ENCODE peak calls at places on chromosomes 6 and 20, in seven cellular contexts. E, F, M, T, Z, S and N are unnamed samples.

GRCh38 chr6:20215310-20215709 is 3.0 kb upstream of the MBOAT1 start:
- DNase-seq in E (no peak), F (no peak), M (no peak), T (no peak), Z (no peak), S (no peak), N (no peak)

GRCh38 chr20:32807706-32808105 is 12.0 kb upstream of the MAPRE1 start:
- DNase-seq in E (no peak), F (no peak), M (no peak), T (no peak), Z (no peak), S (no peak), N (no peak)

GRCh38 chr6:2791124-2792050 is 26.2 kb downstream of the WRNIP1 start:
- DNase-seq in E (peak), F (peak), M (peak), T (no peak), Z (peak), S (peak), N (peak)

GRCh38 chr6:19812512-19813119 is 24.6 kb upstream of the ID4 start:
- DNase-seq in E (peak), F (no peak), M (no peak), T (no peak), Z (peak), S (no peak), N (no peak)

GRCh38 chr20:54173653-54174451 is at the start of gene CYP24A1:
- DNase-seq in E (no peak), F (no peak), M (no peak), T (no peak), Z (peak), S (peak), N (no peak)

GRCh38 chr6:6861346-6861745 is 246.4 kb upstream of the RREB1 start:
- DNase-seq in E (no peak), F (no peak), M (no peak), T (no peak), Z (no peak), S (no peak), N (no peak)

GRCh38 chr6:106790146-106790770 is 160.9 kb downstream of the QRSL1 start:
- DNase-seq in E (no peak), F (no peak), M (no peak), T (no peak), Z (no peak), S (no peak), N (no peak)

GRCh38 chr20:35700625-35701148 is 1.5 kb downstream of the ROMO1 start:
- DNase-seq in E (no peak), F (no peak), M (no peak), T (no peak), Z (peak), S (no peak), N (no peak)

GRCh38 chr6:11987390-11987789 is 24.7 kb upstream of the HIVEP1 start:
- DNase-seq in E (no peak), F (no peak), M (no peak), T (no peak), Z (no peak), S (no peak), N (no peak)

GRCh38 chr20:50221501-50222323 is 31.1 kb downstream of the CEBPB start:
- DNase-seq in E (no peak), F (no peak), M (no peak), T (no peak), Z (peak), S (peak), N (no peak)

GRCh38 chr6:56593801-56594318 is 48.8 kb downstream of the DST start:
- DNase-seq in E (no peak), F (no peak), M (no peak), T (no peak), Z (no peak), S (no peak), N (peak)

GRCh38 chr6:81814365-81815109 is 62.1 kb upstream of the TENT5A start:
- DNase-seq in E (peak), F (no peak), M (no peak), T (no peak), Z (peak), S (peak), N (no peak)

GRCh38 chr6:22627644-22628043 is 58.3 kb downstream of the HDGFL1 start:
- DNase-seq in E (no peak), F (no peak), M (no peak), T (no peak), Z (no peak), S (no peak), N (no peak)

GRCh38 chr6:136790411-136791295 is 1.6 kb downstream of the MAP3K5 start:
- DNase-seq in E (no peak), F (no peak), M (no peak), T (no peak), Z (no peak), S (no peak), N (no peak)

GRCh38 chr6:43817192-43817591 is 47.2 kb downstream of the VEGFA start:
- DNase-seq in E (peak), F (no peak), M (no peak), T (no peak), Z (peak), S (peak), N (no peak)

GRCh38 chr20:10218536-10219451 is at the start of gene SNAP25:
- DNase-seq in E (no peak), F (no peak), M (no peak), T (peak), Z (no peak), S (peak), N (no peak)

GRCh38 chr20:16387661-16388060 is 185.6 kb downstream of the KIF16B start:
- DNase-seq in E (no peak), F (no peak), M (peak), T (no peak), Z (no peak), S (no peak), N (no peak)

GRCh38 chr20:62200491-62201172 is 17.8 kb downstream of the MTG2 start:
- DNase-seq in E (no peak), F (no peak), M (no peak), T (no peak), Z (no peak), S (no peak), N (no peak)

GRCh38 chr6:42796171-42796570 is 14.3 kb downstream of the BICRAL start:
- DNase-seq in E (no peak), F (no peak), M (no peak), T (no peak), Z (no peak), S (no peak), N (no peak)

GRCh38 chr6:32956176-32956575 is 3.3 kb upstream of the HLA-DMA start:
- DNase-seq in E (no peak), F (no peak), M (no peak), T (no peak), Z (no peak), S (no peak), N (no peak)

GRCh38 chr6:143059616-143060353 is 904 bp upstream of the AIG1 start:
- DNase-seq in E (peak), F (peak), M (no peak), T (no peak), Z (peak), S (peak), N (no peak)

GRCh38 chr6:81844686-81845085 is 92.2 kb upstream of the TENT5A start:
- DNase-seq in E (no peak), F (no peak), M (no peak), T (no peak), Z (peak), S (no peak), N (no peak)

GRCh38 chr6:72084992-72085569 is 198.7 kb downstream of the RIMS1 start:
- DNase-seq in E (peak), F (no peak), M (no peak), T (no peak), Z (peak), S (no peak), N (no peak)

GRCh38 chr6:12289655-12290489 is at the start of gene EDN1:
- DNase-seq in E (peak), F (peak), M (peak), T (peak), Z (peak), S (peak), N (peak)

GRCh38 chr20:46994341-46994740 is 99.7 kb downstream of the EYA2 start:
- DNase-seq in E (no peak), F (peak), M (no peak), T (no peak), Z (no peak), S (no peak), N (peak)

GRCh38 chr20:57047281-57048026 is 219.0 kb downstream of the BMP7 start:
- DNase-seq in E (no peak), F (no peak), M (no peak), T (no peak), Z (no peak), S (no peak), N (no peak)

GRCh38 chr6:39915866-39916265 is 18.4 kb downstream of the MOCS1 start:
- DNase-seq in E (no peak), F (no peak), M (no peak), T (no peak), Z (no peak), S (no peak), N (no peak)

GRCh38 chr20:57326667-57327455 is 2.7 kb upstream of the SPO11 start:
- DNase-seq in E (peak), F (peak), M (no peak), T (no peak), Z (no peak), S (no peak), N (no peak)

GRCh38 chr6:5582758-5583157 is 321.4 kb downstream of the FARS2 start:
- DNase-seq in E (no peak), F (no peak), M (no peak), T (no peak), Z (no peak), S (no peak), N (no peak)

GRCh38 chr6:29537714-29538403 is 21.7 kb downstream of the UBD start:
- DNase-seq in E (no peak), F (no peak), M (no peak), T (no peak), Z (no peak), S (no peak), N (no peak)

GRCh38 chr20:60057866-60058807 is 99.9 kb downstream of the CDH26 start:
- DNase-seq in E (no peak), F (no peak), M (no peak), T (no peak), Z (no peak), S (no peak), N (no peak)

GRCh38 chr6:78484181-78485064 is 382.9 kb upstream of the IRAK1BP1 start:
- DNase-seq in E (no peak), F (no peak), M (no peak), T (no peak), Z (no peak), S (no peak), N (no peak)

GRCh38 chr20:38135641-38136420 is 29.2 kb downstream of the TGM2 start:
- DNase-seq in E (no peak), F (peak), M (no peak), T (no peak), Z (no peak), S (no peak), N (no peak)

GRCh38 chr6:41779336-41779735 is 364 bp downstream of the FRS3 start:
- DNase-seq in E (no peak), F (no peak), M (no peak), T (no peak), Z (no peak), S (no peak), N (no peak)

GRCh38 chr6:87697581-87698552 is 4.2 kb downstream of the AKIRIN2 start:
- DNase-seq in E (no peak), F (no peak), M (no peak), T (no peak), Z (peak), S (no peak), N (no peak)

GRCh38 chr6:29847871-29848630 is 20.4 kb downstream of the HLA-G start:
- DNase-seq in E (peak), F (peak), M (peak), T (peak), Z (peak), S (peak), N (peak)